ENCODE peak calls at places on chromosome X, in four cellular contexts. S, W, L and T are unnamed samples.

GRCh38 chrX:38985375-38985774 is 184.1 kb downstream of the MID1IP1 start:
- DNase-seq in S (peak; percentile 61), W (no peak), L (no peak), T (no peak)

GRCh38 chrX:23668335-23668734 is 1.0 kb downstream of the PRDX4 start:
- DNase-seq in S (no peak), W (no peak), L (no peak), T (no peak)

GRCh38 chrX:20285513-20285912 is 18.8 kb upstream of the RPS6KA3 start:
- DNase-seq in S (no peak), W (no peak), L (no peak), T (no peak)

GRCh38 chrX:87434618-87435017 is 83.0 kb upstream of the KLHL4 start:
- DNase-seq in S (no peak), W (no peak), L (no peak), T (no peak)

GRCh38 chrX:69232945-69233344 is 67.7 kb upstream of the PJA1 start:
- DNase-seq in S (no peak), W (no peak), L (no peak), T (no peak)

GRCh38 chrX:129654652-129655546 is at the start of gene APLN:
- DNase-seq in S (peak; percentile 56), W (peak; percentile 37), L (peak; percentile 15), T (no peak)

GRCh38 chrX:17656035-17656418 is 81.3 kb upstream of the SCML1 start:
- DNase-seq in S (peak; percentile 48), W (no peak), L (no peak), T (no peak)

GRCh38 chrX:130715299-130715698 is 187.7 kb downstream of the ENOX2 start:
- DNase-seq in S (no peak), W (no peak), L (no peak), T (no peak)

GRCh38 chrX:44872319-44872816 is 620 bp upstream of the KDM6A start:
- DNase-seq in S (peak; percentile 41), W (peak; percentile 25), L (peak; percentile 4), T (peak; percentile 1)

GRCh38 chrX:41734530-41734929 is 10.5 kb downstream of the GPR82 start:
- DNase-seq in S (peak; percentile 37), W (no peak), L (no peak), T (no peak)

GRCh38 chrX:145843196-145843595 is 25.6 kb downstream of the SLITRK2 start:
- DNase-seq in S (peak; percentile 51), W (peak; percentile 60), L (no peak), T (no peak)

GRCh38 chrX:34546366-34546765 is 110.7 kb downstream of the TMEM47 start:
- DNase-seq in S (no peak), W (no peak), L (no peak), T (no peak)

GRCh38 chrX:44042124-44042523 is 68.9 kb upstream of the NDP start:
- DNase-seq in S (no peak), W (no peak), L (no peak), T (no peak)

GRCh38 chrX:129361566-129361965 is 161.7 kb downstream of the SMARCA1 start:
- DNase-seq in S (no peak), W (no peak), L (no peak), T (no peak)

GRCh38 chrX:67718926-67719325 is 175.1 kb downstream of the AR start:
- DNase-seq in S (no peak), W (no peak), L (no peak), T (no peak)

GRCh38 chrX:104253567-104254441 is 929 bp downstream of the ESX1 start:
- DNase-seq in S (peak; percentile 64), W (peak; percentile 17), L (no peak), T (no peak)

GRCh38 chrX:132576945-132577344 is 88.1 kb upstream of the MBNL3 start:
- DNase-seq in S (no peak), W (no peak), L (no peak), T (no peak)

GRCh38 chrX:102765217-102765616 is 44.7 kb downstream of the GPRASP3 start:
- DNase-seq in S (no peak), W (no peak), L (peak; percentile 4), T (no peak)

GRCh38 chrX:20217279-20217678 is 49.4 kb downstream of the RPS6KA3 start:
- DNase-seq in S (no peak), W (no peak), L (no peak), T (no peak)

GRCh38 chrX:132017431-132018185 is 5.5 kb upstream of the STK26 start:
- DNase-seq in S (no peak), W (no peak), L (no peak), T (no peak)

GRCh38 chrX:54640721-54641120 is 110.7 kb downstream of the GNL3L start:
- DNase-seq in S (peak; percentile 52), W (no peak), L (no peak), T (no peak)

GRCh38 chrX:21963736-21964135 is 23.2 kb downstream of the SMS start:
- DNase-seq in S (no peak), W (no peak), L (no peak), T (no peak)

GRCh38 chrX:129347291-129347690 is 176.0 kb downstream of the SMARCA1 start:
- DNase-seq in S (peak; percentile 74), W (no peak), L (no peak), T (no peak)

DNA sequence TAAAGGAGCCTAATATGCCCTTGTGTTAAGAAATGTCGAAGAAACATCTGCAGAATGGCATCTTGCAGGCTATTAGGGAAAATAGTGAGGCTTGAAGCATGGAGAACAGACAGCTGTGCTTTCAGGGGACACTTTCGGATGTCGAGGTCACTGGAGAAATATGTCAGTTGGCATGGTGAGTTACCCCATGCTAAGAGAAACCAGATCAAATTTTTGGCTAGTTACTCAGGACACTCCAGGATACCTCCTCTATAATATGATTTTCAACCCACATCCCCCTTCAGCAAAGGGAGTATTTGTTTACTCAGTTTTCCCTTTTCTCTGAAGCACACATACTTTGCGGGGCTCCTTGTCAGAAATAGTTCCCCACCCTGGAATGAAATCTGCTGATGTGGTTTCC is 171.4 kb downstream of the GPC3 start:
- DNase-seq in S (no peak), W (no peak), L (no peak), T (no peak)
- TF ChIP-seq CTCF in S (no peak), W (no peak), L (no peak), T (no peak)

DNA sequence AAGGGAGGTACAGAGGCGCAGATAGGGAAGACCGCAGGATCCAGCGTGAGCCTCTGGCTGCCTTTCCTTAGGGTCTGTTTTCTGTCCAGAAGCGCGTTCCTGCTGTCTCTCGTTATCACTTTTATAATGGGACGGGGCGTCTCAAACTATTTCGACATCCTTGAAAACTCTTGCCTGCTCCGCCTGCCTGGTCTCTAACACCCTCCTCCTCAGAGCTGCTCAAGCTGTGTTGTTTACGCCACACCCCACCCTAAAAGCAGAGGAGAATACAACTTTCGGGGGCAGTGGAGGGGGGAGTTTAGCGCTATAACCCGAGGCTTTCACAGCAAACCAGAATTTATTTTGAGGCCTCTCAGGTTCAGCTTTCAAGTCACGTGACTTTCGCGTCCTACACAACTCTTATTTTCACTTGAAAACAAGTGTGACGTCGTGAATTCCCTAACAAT is 646 bp upstream of the FAM3A start:
- DNase-seq in S (peak; percentile 81), W (peak; percentile 68), L (peak; percentile 41), T (no peak)
- H3K4me3 ChIP-seq in S (peak overlapping the region; percentile 50), W (peak overlapping the region; percentile 77), L (peak overlapping the region; percentile 42), T (peak overlapping the region; percentile 68)

DNA sequence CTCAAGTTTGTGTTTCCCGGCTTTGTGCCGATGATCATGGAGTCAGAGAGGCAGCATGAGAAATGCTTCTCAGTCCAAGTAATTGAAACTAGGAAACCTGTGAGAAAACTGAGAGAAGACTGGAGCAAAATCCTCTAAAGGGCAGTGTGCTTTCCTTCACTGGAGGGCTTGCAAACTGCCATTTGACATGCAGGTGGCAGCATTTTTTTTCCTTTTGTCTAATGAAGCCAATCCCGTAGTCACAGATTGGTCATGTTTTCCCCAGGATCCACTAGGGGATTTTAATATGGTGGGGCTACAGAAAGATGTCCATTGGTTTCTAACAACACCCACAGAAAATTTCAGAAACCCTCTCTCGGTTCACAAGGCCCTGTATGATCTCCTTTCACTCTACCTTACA is 117.4 kb upstream of the NUDT10 start:
- DNase-seq in S (peak; percentile 49), W (peak; percentile 21), L (no peak), T (no peak)
- TF ChIP-seq CTCF in S (peak; percentile 35), W (no peak), L (no peak), T (no peak)

GRCh38 chrX:48468247-48468671 is 1.8 kb downstream of the SLC38A5 start:
- DNase-seq in S (peak; percentile 2), W (no peak), L (no peak), T (no peak)
- H3K4me3 ChIP-seq in S (peak overlapping the region; percentile 68), W (no peak overlapping the region), L (peak overlapping the region; percentile 26), T (peak overlapping the region; percentile 70)

GRCh38 chrX:77962068-77962902 is 7.2 kb downstream of the PGAM4 start:
- DNase-seq in S (no peak), W (no peak), L (no peak), T (no peak)

GRCh38 chrX:77960567-77960966 is 8.9 kb downstream of the PGAM4 start:
- DNase-seq in S (no peak), W (no peak), L (no peak), T (no peak)

GRCh38 chrX:77969538-77969937 is at the start of gene PGAM4:
- DNase-seq in S (no peak), W (no peak), L (no peak), T (no peak)

GRCh38 chrX:77961063-77961462 is 8.4 kb downstream of the PGAM4 start:
- DNase-seq in S (no peak), W (no peak), L (no peak), T (no peak)

DNA sequence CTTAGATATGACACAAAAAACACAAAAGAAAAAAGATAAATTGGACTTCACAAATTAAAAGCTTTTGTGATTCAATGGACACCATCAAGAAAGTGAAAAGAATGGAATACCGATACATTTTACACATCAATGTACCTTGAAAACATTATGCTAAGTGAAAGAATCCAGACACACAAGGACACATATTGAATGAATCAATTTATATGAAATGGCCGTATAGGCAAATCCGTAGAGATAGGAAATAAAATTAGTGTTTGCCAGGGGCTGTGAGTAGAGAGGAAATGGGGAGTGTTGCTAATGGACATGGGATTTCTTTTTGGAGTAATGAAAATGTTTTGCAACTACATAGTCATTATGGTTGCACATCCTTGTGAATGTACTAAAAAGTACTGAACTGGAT is 3.1 kb downstream of the PGAM4 start:
- DNase-seq in S (no peak), W (no peak), L (no peak), T (no peak)
- TF ChIP-seq CTCF in S (no peak), W (no peak), L (no peak), T (no peak)

GRCh38 chrX:5242091-5242790 is 986.4 kb downstream of the NLGN4X start:
- DNase-seq in S (peak; percentile 45), W (no peak), L (no peak), T (no peak)
- H3K4me3 ChIP-seq in S (peak overlapping the region; percentile 31), W (no peak overlapping the region), L (no peak overlapping the region), T (no peak overlapping the region)

GRCh38 chrX:55713635-55714034 is 3.9 kb upstream of the RRAGB start:
- DNase-seq in S (no peak), W (no peak), L (no peak), T (no peak)

GRCh38 chrX:55714111-55714510 is 3.4 kb upstream of the RRAGB start:
- DNase-seq in S (no peak), W (no peak), L (no peak), T (no peak)

GRCh38 chrX:55716937-55717336 is 612 bp upstream of the RRAGB start:
- DNase-seq in S (no peak), W (no peak), L (no peak), T (no peak)

GRCh38 chrX:55717521-55718497 is at the start of gene RRAGB:
- DNase-seq in S (peak; percentile 92), W (peak; percentile 97), L (peak; percentile 92), T (peak; percentile 81)

GRCh38 chrX:55715847-55716246 is 1.7 kb upstream of the RRAGB start:
- DNase-seq in S (peak; percentile 48), W (no peak), L (no peak), T (no peak)
- TF ChIP-seq CTCF in S (peak; percentile 37), W (no peak), L (no peak), T (no peak)